ENCODE peak calls at places on chromosomes 13 and 19, in seven cellular contexts. Q is cerebellar cortex, T is KBM-7, M is head of caudate nucleus, G is GM18507, Y is right atrium auricular region, L is anterior cingulate cortex. J is an unnamed sample.
A peak's percentile ranks its signal among the peaks of the same experiment; 100 is the strongest.

GRCh38 chr19:16121141-16121540 is 9.5 kb downstream of the RAB8A start:
- DNase-seq in G (no peak), Y (no peak), Q (no peak), T (no peak), L (no peak), M (no peak), J (no peak)

GRCh38 chr19:49809155-49809986 is 3.7 kb downstream of the FUZ start:
- DNase-seq in M (peak; percentile 74), Q (peak; percentile 65), L (peak; percentile 30), G (no peak), Y (peak; percentile 77), T (no peak), J (no peak)

GRCh38 chr19:31279436-31279765 is 69.8 kb downstream of the TSHZ3 start:
- DNase-seq in L (no peak), G (no peak), Q (no peak), M (no peak), Y (no peak), T (no peak), J (no peak)

GRCh38 chr13:111664696-111665095 is 344.3 kb downstream of the TEX29 start:
- DNase-seq in Q (no peak), G (no peak), Y (peak; percentile 50), M (no peak), T (no peak), L (no peak), J (no peak)

GRCh38 chr19:55545913-55546495 is 661 bp upstream of the SBK3 start:
- DNase-seq in M (no peak), G (no peak), L (no peak), Q (no peak), T (no peak), Y (no peak), J (no peak)

GRCh38 chr13:78993792-78994191 is 334.8 kb upstream of the OBI1 start:
- DNase-seq in L (no peak), Q (no peak), T (no peak), Y (no peak), M (no peak), G (no peak), J (no peak)

GRCh38 chr19:6227156-6227940 is 52.4 kb downstream of the MLLT1 start:
- DNase-seq in M (no peak), G (no peak), T (no peak), Q (no peak), L (no peak), Y (no peak), J (no peak)

GRCh38 chr13:26880741-26881140 is 120.2 kb upstream of the GPR12 start:
- DNase-seq in G (no peak), Y (no peak), T (no peak), Q (no peak), L (no peak), M (no peak), J (no peak)

GRCh38 chr19:47112166-47112663 is 1.4 kb downstream of the ZC3H4 start:
- DNase-seq in L (peak; percentile 73), Y (peak; percentile 72), M (peak; percentile 94), G (peak; percentile 39), Q (peak; percentile 81), T (peak; percentile 83), J (peak; percentile 80)

GRCh38 chr19:14139944-14140343 is 3.6 kb upstream of the ASF1B start:
- DNase-seq in T (peak; percentile 80), L (no peak), M (peak; percentile 45), Y (no peak), G (no peak), Q (no peak), J (no peak)

GRCh38 chr13:95341441-95341840 is 40.2 kb upstream of the ABCC4 start:
- DNase-seq in Q (no peak), G (no peak), Y (no peak), T (no peak), L (no peak), M (no peak), J (no peak)

GRCh38 chr13:38636756-38637155 is 50.1 kb upstream of the FREM2 start:
- DNase-seq in T (no peak), M (no peak), Y (no peak), Q (no peak), L (no peak), G (no peak), J (no peak)

GRCh38 chr19:9565900-9566705 is 18.2 kb downstream of the ZNF121 start:
- DNase-seq in Y (no peak), T (peak; percentile 54), Q (peak; percentile 7), M (no peak), G (no peak), L (no peak), J (no peak)

GRCh38 chr19:38702278-38702677 is 42.0 kb downstream of the CAPN12 start:
- DNase-seq in T (no peak), G (no peak), M (no peak), Q (no peak), L (no peak), Y (no peak), J (no peak)